ENCODE peak calls at places on chromosomes 5 and 9, in eight cellular contexts. P is mesenchymal stem cell; Z is K562; I is GM23248; S is fibroblast of gingiva; Y is effector CD4-positive, alpha-beta T cell; M is MCF 10A; G is ELR. O is an unnamed sample.

GRCh38 chr5:146213210-146213838 is 9.9 kb downstream of the RBM27 start:
- DNase-seq in P (no peak), Z (no peak), I (no peak), S (no peak), Y (no peak), M (peak), G (no peak), O (peak)

GRCh38 chr9:134969401-134969800 is 51.7 kb upstream of the FCN1 start:
- DNase-seq in P (no peak), Z (no peak), I (no peak), S (no peak), Y (no peak), M (no peak), G (no peak), O (no peak)

GRCh38 chr9:131190191-131190590 is 64.8 kb downstream of the NUP214 start:
- DNase-seq in P (no peak), Z (no peak), I (no peak), S (no peak), Y (no peak), M (peak), G (no peak), O (no peak)

GRCh38 chr5:308672-309271 is 12.7 kb upstream of the AHRR start:
- DNase-seq in P (peak), Z (no peak), I (peak), S (no peak), Y (no peak), M (peak), G (peak), O (no peak)

GRCh38 chr5:99721487-99721886 is 792.7 kb upstream of the CHD1 start:
- DNase-seq in P (no peak), Z (no peak), I (no peak), S (no peak), Y (no peak), M (no peak), G (no peak), O (no peak)

GRCh38 chr5:75167345-75167744 is 69.3 kb downstream of the ANKRD31 start:
- DNase-seq in P (peak), Z (peak), I (peak), S (no peak), Y (no peak), M (peak), G (peak), O (peak)

GRCh38 chr5:145806923-145807322 is 28.2 kb downstream of the PRELID2 start:
- DNase-seq in P (peak), Z (no peak), I (no peak), S (no peak), Y (no peak), M (no peak), G (peak), O (no peak)

GRCh38 chr9:84947412-84947972 is 278.0 kb downstream of the NTRK2 start:
- DNase-seq in P (no peak), Z (no peak), I (no peak), S (peak), Y (no peak), M (peak), G (no peak), O (no peak)

GRCh38 chr5:102958481-102959011 is 161.4 kb downstream of the GIN1 start:
- DNase-seq in P (peak), Z (no peak), I (peak), S (peak), Y (no peak), M (no peak), G (peak), O (peak)

GRCh38 chr9:98375138-98375726 is 119.8 kb upstream of the TBC1D2 start:
- DNase-seq in P (peak), Z (peak), I (peak), S (peak), Y (no peak), M (no peak), G (peak), O (no peak)

GRCh38 chr9:4549751-4550295 is 59.6 kb downstream of the SLC1A1 start:
- DNase-seq in P (peak), Z (no peak), I (peak), S (no peak), Y (no peak), M (no peak), G (no peak), O (no peak)

GRCh38 chr9:128094950-128095544 is 27.0 kb downstream of the SLC25A25 start:
- DNase-seq in P (no peak), Z (no peak), I (no peak), S (no peak), Y (no peak), M (no peak), G (no peak), O (no peak)

GRCh38 chr5:90709323-90710148 is 150.9 kb downstream of the ADGRV1 start:
- DNase-seq in P (peak), Z (peak), I (peak), S (peak), Y (no peak), M (peak), G (peak), O (peak)

GRCh38 chr9:130186051-130186450 is 13.8 kb downstream of the NCS1 start:
- DNase-seq in P (peak), Z (no peak), I (no peak), S (peak), Y (no peak), M (no peak), G (no peak), O (peak)

GRCh38 chr9:130024597-130024994 is 18.4 kb downstream of the FNBP1 start:
- DNase-seq in P (no peak), Z (no peak), I (peak), S (no peak), Y (no peak), M (peak), G (peak), O (no peak)

GRCh38 chr5:141858084-141858765 is 20.0 kb downstream of the PCDH1 start:
- DNase-seq in P (no peak), Z (no peak), I (no peak), S (no peak), Y (no peak), M (no peak), G (no peak), O (no peak)

GRCh38 chr5:169778622-169779596 is 141.8 kb downstream of the DOCK2 start:
- DNase-seq in P (no peak), Z (no peak), I (no peak), S (no peak), Y (no peak), M (no peak), G (no peak), O (no peak)

GRCh38 chr5:76637490-76637889 is 14.3 kb upstream of the F2RL2 start:
- DNase-seq in P (no peak), Z (no peak), I (no peak), S (no peak), Y (no peak), M (no peak), G (no peak), O (no peak)

GRCh38 chr5:19235101-19235584 is 752.9 kb downstream of the CDH18 start:
- DNase-seq in P (peak), Z (no peak), I (no peak), S (no peak), Y (no peak), M (no peak), G (peak), O (peak)

GRCh38 chr9:129776938-129777768 is 24.3 kb upstream of the PTGES start:
- DNase-seq in P (peak), Z (peak), I (peak), S (peak), Y (peak), M (peak), G (peak), O (peak)

GRCh38 chr9:3243676-3244075 is 282.1 kb downstream of the RFX3 start:
- DNase-seq in P (no peak), Z (no peak), I (no peak), S (no peak), Y (no peak), M (no peak), G (no peak), O (no peak)

GRCh38 chr5:123511290-123511647 is 708 bp upstream of the CSNK1G3 start:
- DNase-seq in P (peak), Z (no peak), I (peak), S (peak), Y (no peak), M (peak), G (peak), O (peak)

GRCh38 chr5:142817961-142818431 is 47.8 kb downstream of the ARHGAP26 start:
- DNase-seq in P (no peak), Z (no peak), I (peak), S (peak), Y (no peak), M (no peak), G (no peak), O (peak)

GRCh38 chr5:138037271-138037670 is 4.4 kb upstream of the FAM13B start:
- DNase-seq in P (no peak), Z (no peak), I (no peak), S (no peak), Y (no peak), M (no peak), G (no peak), O (no peak)